ENCODE peak calls at places on chromosomes 3 and 15, in ten cellular contexts. One of them, this sample, is unnamed.

GRCh38 chr15:86854186-86854585 is 774.5 kb downstream of the AGBL1 start:
- DNase-seq in heart right ventricle: peak; percentile 6
- DNase-seq in HepG2: no peak
- DNase-seq in heart left ventricle: no peak
- DNase-seq in fibroblast of pulmonary artery: no peak
- DNase-seq in bronchial epithelial cell: no peak
- DNase-seq in AG04449: no peak
- DNase-seq in cardiac muscle cell: no peak
- DNase-seq in uterus: no peak
- DNase-seq in CD8-positive, alpha-beta T cell: no peak
- DNase-seq in this sample: no peak

GRCh38 chr3:194046995-194047681 is 88.8 kb upstream of the HES1 start:
- DNase-seq in HepG2: no peak
- DNase-seq in cardiac muscle cell: no peak
- DNase-seq in AG04449: no peak
- DNase-seq in heart right ventricle: peak; percentile 74
- DNase-seq in CD8-positive, alpha-beta T cell: no peak
- DNase-seq in uterus: no peak
- DNase-seq in bronchial epithelial cell: no peak
- DNase-seq in fibroblast of pulmonary artery: no peak
- DNase-seq in heart left ventricle: peak; percentile 80
- DNase-seq in this sample: no peak

GRCh38 chr15:64942356-64942755 is 30.7 kb downstream of the ANKDD1A start:
- DNase-seq in CD8-positive, alpha-beta T cell: no peak
- DNase-seq in heart left ventricle: no peak
- DNase-seq in heart right ventricle: no peak
- DNase-seq in fibroblast of pulmonary artery: no peak
- DNase-seq in cardiac muscle cell: no peak
- DNase-seq in HepG2: no peak
- DNase-seq in uterus: no peak
- DNase-seq in bronchial epithelial cell: no peak
- DNase-seq in AG04449: no peak
- DNase-seq in this sample: no peak

GRCh38 chr3:113516115-113516505 is 1.2 kb upstream of the SPICE1 start:
- DNase-seq in uterus: no peak
- DNase-seq in HepG2: peak; percentile 44
- DNase-seq in bronchial epithelial cell: peak; percentile 31
- DNase-seq in cardiac muscle cell: no peak
- DNase-seq in fibroblast of pulmonary artery: no peak
- DNase-seq in AG04449: no peak
- DNase-seq in heart left ventricle: no peak
- DNase-seq in heart right ventricle: peak; percentile 12
- DNase-seq in CD8-positive, alpha-beta T cell: no peak
- DNase-seq in this sample: no peak

GRCh38 chr3:24812116-24812515 is 317.5 kb upstream of the THRB start:
- DNase-seq in AG04449: no peak
- DNase-seq in CD8-positive, alpha-beta T cell: no peak
- DNase-seq in fibroblast of pulmonary artery: no peak
- DNase-seq in heart right ventricle: no peak
- DNase-seq in HepG2: no peak
- DNase-seq in heart left ventricle: no peak
- DNase-seq in bronchial epithelial cell: no peak
- DNase-seq in uterus: no peak
- DNase-seq in cardiac muscle cell: no peak
- DNase-seq in this sample: no peak

GRCh38 chr3:149198611-149199010 is 23.0 kb downstream of the CP start:
- DNase-seq in fibroblast of pulmonary artery: no peak
- DNase-seq in CD8-positive, alpha-beta T cell: no peak
- DNase-seq in cardiac muscle cell: no peak
- DNase-seq in heart left ventricle: no peak
- DNase-seq in HepG2: no peak
- DNase-seq in uterus: no peak
- DNase-seq in AG04449: no peak
- DNase-seq in bronchial epithelial cell: no peak
- DNase-seq in heart right ventricle: no peak
- DNase-seq in this sample: no peak

GRCh38 chr15:39948817-39949216 is 14.9 kb downstream of the EIF2AK4 start:
- DNase-seq in heart left ventricle: no peak
- DNase-seq in bronchial epithelial cell: no peak
- DNase-seq in heart right ventricle: no peak
- DNase-seq in fibroblast of pulmonary artery: no peak
- DNase-seq in uterus: no peak
- DNase-seq in AG04449: no peak
- DNase-seq in HepG2: peak; percentile 33
- DNase-seq in CD8-positive, alpha-beta T cell: no peak
- DNase-seq in cardiac muscle cell: no peak
- DNase-seq in this sample: no peak

GRCh38 chr3:13894096-13894811 is 14.4 kb upstream of the WNT7A start:
- DNase-seq in HepG2: no peak
- DNase-seq in bronchial epithelial cell: no peak
- DNase-seq in CD8-positive, alpha-beta T cell: no peak
- DNase-seq in uterus: no peak
- DNase-seq in heart right ventricle: no peak
- DNase-seq in AG04449: no peak
- DNase-seq in cardiac muscle cell: no peak
- DNase-seq in heart left ventricle: no peak
- DNase-seq in fibroblast of pulmonary artery: no peak
- DNase-seq in this sample: no peak

GRCh38 chr3:31868246-31868645 is 112.8 kb downstream of the OSBPL10 start:
- DNase-seq in heart right ventricle: no peak
- DNase-seq in fibroblast of pulmonary artery: no peak
- DNase-seq in cardiac muscle cell: no peak
- DNase-seq in heart left ventricle: no peak
- DNase-seq in bronchial epithelial cell: no peak
- DNase-seq in AG04449: no peak
- DNase-seq in HepG2: no peak
- DNase-seq in CD8-positive, alpha-beta T cell: no peak
- DNase-seq in uterus: no peak
- DNase-seq in this sample: no peak

GRCh38 chr3:12556723-12557471 is at the start of gene MKRN2:
- DNase-seq in cardiac muscle cell: peak; percentile 90
- DNase-seq in uterus: peak; percentile 75
- DNase-seq in AG04449: peak; percentile 16
- DNase-seq in bronchial epithelial cell: peak; percentile 65
- DNase-seq in HepG2: peak; percentile 64
- DNase-seq in heart left ventricle: peak; percentile 95
- DNase-seq in fibroblast of pulmonary artery: peak; percentile 86
- DNase-seq in CD8-positive, alpha-beta T cell: peak; percentile 83
- DNase-seq in heart right ventricle: peak; percentile 84
- DNase-seq in this sample: peak; percentile 34

GRCh38 chr3:101936419-101937331 is 87.4 kb downstream of the NFKBIZ start:
- DNase-seq in uterus: no peak
- DNase-seq in bronchial epithelial cell: peak; percentile 98
- DNase-seq in HepG2: no peak
- DNase-seq in heart right ventricle: no peak
- DNase-seq in heart left ventricle: no peak
- DNase-seq in fibroblast of pulmonary artery: peak; percentile 89
- DNase-seq in AG04449: peak; percentile 69
- DNase-seq in cardiac muscle cell: peak; percentile 89
- DNase-seq in CD8-positive, alpha-beta T cell: no peak
- DNase-seq in this sample: peak; percentile 74

GRCh38 chr3:149532463-149533180 is 58.1 kb downstream of the TM4SF4 start:
- DNase-seq in fibroblast of pulmonary artery: no peak
- DNase-seq in AG04449: no peak
- DNase-seq in uterus: no peak
- DNase-seq in bronchial epithelial cell: no peak
- DNase-seq in HepG2: no peak
- DNase-seq in heart left ventricle: no peak
- DNase-seq in cardiac muscle cell: no peak
- DNase-seq in heart right ventricle: no peak
- DNase-seq in CD8-positive, alpha-beta T cell: no peak
- DNase-seq in this sample: no peak

GRCh38 chr3:74559301-74559700 is 55.2 kb downstream of the CNTN3 start:
- DNase-seq in bronchial epithelial cell: no peak
- DNase-seq in fibroblast of pulmonary artery: no peak
- DNase-seq in CD8-positive, alpha-beta T cell: no peak
- DNase-seq in cardiac muscle cell: no peak
- DNase-seq in heart right ventricle: no peak
- DNase-seq in AG04449: no peak
- DNase-seq in HepG2: no peak
- DNase-seq in uterus: no peak
- DNase-seq in heart left ventricle: no peak
- DNase-seq in this sample: no peak

GRCh38 chr3:29751647-29752263 is 470.9 kb downstream of the RBMS3 start:
- DNase-seq in heart left ventricle: no peak
- DNase-seq in uterus: no peak
- DNase-seq in CD8-positive, alpha-beta T cell: no peak
- DNase-seq in fibroblast of pulmonary artery: no peak
- DNase-seq in AG04449: no peak
- DNase-seq in cardiac muscle cell: peak; percentile 31
- DNase-seq in bronchial epithelial cell: no peak
- DNase-seq in HepG2: no peak
- DNase-seq in heart right ventricle: peak; percentile 54
- DNase-seq in this sample: no peak

GRCh38 chr3:17686613-17687012 is 55.8 kb downstream of the TBC1D5 start:
- DNase-seq in AG04449: no peak
- DNase-seq in heart right ventricle: no peak
- DNase-seq in bronchial epithelial cell: peak; percentile 21
- DNase-seq in uterus: no peak
- DNase-seq in CD8-positive, alpha-beta T cell: no peak
- DNase-seq in fibroblast of pulmonary artery: peak; percentile 46
- DNase-seq in HepG2: peak; percentile 25
- DNase-seq in cardiac muscle cell: peak; percentile 36
- DNase-seq in heart left ventricle: no peak
- DNase-seq in this sample: no peak
- TF ChIP-seq CTCF in AG04449: no peak
- TF ChIP-seq CTCF in heart right ventricle: peak; percentile 15
- TF ChIP-seq CTCF in bronchial epithelial cell: peak; percentile 17
- TF ChIP-seq CTCF in uterus: no peak
- TF ChIP-seq CTCF in CD8-positive, alpha-beta T cell: no peak
- TF ChIP-seq CTCF in fibroblast of pulmonary artery: peak; percentile 34
- TF ChIP-seq CTCF in HepG2: peak; percentile 54
- TF ChIP-seq CTCF in cardiac muscle cell: peak; percentile 20
- TF ChIP-seq CTCF in heart left ventricle: peak; percentile 35
- TF ChIP-seq CTCF in this sample: no peak

GRCh38 chr3:42192334-42193200 is 73.4 kb downstream of the CCK start:
- DNase-seq in HepG2: no peak
- DNase-seq in uterus: no peak
- DNase-seq in CD8-positive, alpha-beta T cell: no peak
- DNase-seq in bronchial epithelial cell: no peak
- DNase-seq in heart right ventricle: no peak
- DNase-seq in cardiac muscle cell: peak; percentile 13
- DNase-seq in fibroblast of pulmonary artery: peak; percentile 21
- DNase-seq in AG04449: no peak
- DNase-seq in heart left ventricle: no peak
- DNase-seq in this sample: no peak
- H3K4me3 ChIP-seq in HepG2: no peak overlapping the region
- H3K4me3 ChIP-seq in uterus: no peak overlapping the region
- H3K4me3 ChIP-seq in CD8-positive, alpha-beta T cell: no peak overlapping the region
- H3K4me3 ChIP-seq in bronchial epithelial cell: no peak overlapping the region
- H3K4me3 ChIP-seq in heart right ventricle: no peak overlapping the region
- H3K4me3 ChIP-seq in cardiac muscle cell: no peak overlapping the region
- H3K4me3 ChIP-seq in fibroblast of pulmonary artery: no peak overlapping the region
- H3K4me3 ChIP-seq in AG04449: no peak overlapping the region
- H3K4me3 ChIP-seq in heart left ventricle: no peak overlapping the region
- H3K4me3 ChIP-seq in this sample: no peak overlapping the region

GRCh38 chr3:121855555-121855954 is 20.5 kb downstream of the EAF2 start:
- DNase-seq in cardiac muscle cell: peak; percentile 20
- DNase-seq in heart right ventricle: no peak
- DNase-seq in heart left ventricle: no peak
- DNase-seq in AG04449: no peak
- DNase-seq in fibroblast of pulmonary artery: peak; percentile 17
- DNase-seq in uterus: no peak
- DNase-seq in CD8-positive, alpha-beta T cell: no peak
- DNase-seq in HepG2: peak; percentile 15
- DNase-seq in bronchial epithelial cell: peak; percentile 72
- DNase-seq in this sample: no peak
- TF ChIP-seq CTCF in cardiac muscle cell: peak; percentile 42
- TF ChIP-seq CTCF in heart right ventricle: no peak
- TF ChIP-seq CTCF in heart left ventricle: peak; percentile 28
- TF ChIP-seq CTCF in AG04449: no peak
- TF ChIP-seq CTCF in fibroblast of pulmonary artery: peak; percentile 34
- TF ChIP-seq CTCF in uterus: no peak
- TF ChIP-seq CTCF in CD8-positive, alpha-beta T cell: no peak
- TF ChIP-seq CTCF in HepG2: peak; percentile 57
- TF ChIP-seq CTCF in bronchial epithelial cell: peak; percentile 55
- TF ChIP-seq CTCF in this sample: peak; percentile 11

GRCh38 chr3:184560992-184561328 is 625 bp upstream of the EPHB3 start:
- DNase-seq in fibroblast of pulmonary artery: no peak
- DNase-seq in CD8-positive, alpha-beta T cell: no peak
- DNase-seq in AG04449: no peak
- DNase-seq in cardiac muscle cell: no peak
- DNase-seq in uterus: no peak
- DNase-seq in HepG2: no peak
- DNase-seq in heart left ventricle: peak; percentile 37
- DNase-seq in bronchial epithelial cell: peak; percentile 64
- DNase-seq in heart right ventricle: no peak
- DNase-seq in this sample: no peak
- H3K4me3 ChIP-seq in fibroblast of pulmonary artery: peak overlapping the region; percentile 22
- H3K4me3 ChIP-seq in CD8-positive, alpha-beta T cell: peak overlapping the region; percentile 42
- H3K4me3 ChIP-seq in AG04449: peak overlapping the region; percentile 32
- H3K4me3 ChIP-seq in cardiac muscle cell: no peak overlapping the region
- H3K4me3 ChIP-seq in uterus: peak overlapping the region; percentile 16
- H3K4me3 ChIP-seq in HepG2: peak overlapping the region; percentile 13
- H3K4me3 ChIP-seq in heart left ventricle: peak overlapping the region; percentile 65
- H3K4me3 ChIP-seq in bronchial epithelial cell: peak overlapping the region; percentile 18
- H3K4me3 ChIP-seq in heart right ventricle: peak overlapping the region; percentile 77
- H3K4me3 ChIP-seq in this sample: peak overlapping the region; percentile 20

DNA sequence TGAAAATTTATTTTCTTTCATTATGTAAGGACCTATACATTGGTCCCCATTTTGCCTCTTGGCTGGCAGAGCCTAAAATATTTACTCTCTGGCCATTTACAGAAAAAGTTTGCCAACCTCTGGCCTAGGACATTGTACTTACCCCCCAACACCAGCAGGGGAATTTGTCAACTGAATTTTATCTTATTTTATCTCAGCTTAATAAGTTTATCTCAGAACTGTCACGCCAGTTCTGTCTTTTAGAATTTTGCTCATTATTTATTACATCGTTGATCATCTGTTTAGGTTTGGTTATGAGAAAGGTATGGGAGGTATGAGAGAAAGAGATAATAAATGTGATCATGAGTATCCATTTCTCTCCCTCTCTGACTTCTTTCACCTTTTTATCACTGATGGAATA is 38.3 kb downstream of the CHD2 start:
- DNase-seq in heart right ventricle: no peak
- DNase-seq in fibroblast of pulmonary artery: no peak
- DNase-seq in CD8-positive, alpha-beta T cell: no peak
- DNase-seq in heart left ventricle: no peak
- DNase-seq in HepG2: no peak
- DNase-seq in uterus: no peak
- DNase-seq in bronchial epithelial cell: no peak
- DNase-seq in cardiac muscle cell: no peak
- DNase-seq in AG04449: no peak
- DNase-seq in this sample: no peak
- TF ChIP-seq CTCF in heart right ventricle: no peak
- TF ChIP-seq CTCF in fibroblast of pulmonary artery: peak; percentile 36
- TF ChIP-seq CTCF in CD8-positive, alpha-beta T cell: peak; percentile 40
- TF ChIP-seq CTCF in heart left ventricle: peak; percentile 14
- TF ChIP-seq CTCF in HepG2: no peak
- TF ChIP-seq CTCF in uterus: no peak
- TF ChIP-seq CTCF in bronchial epithelial cell: no peak
- TF ChIP-seq CTCF in cardiac muscle cell: peak; percentile 33
- TF ChIP-seq CTCF in AG04449: no peak
- TF ChIP-seq CTCF in this sample: no peak

GRCh38 chr3:125116311-125117069 is 60.7 kb upstream of the HEG1 start:
- DNase-seq in fibroblast of pulmonary artery: peak; percentile 83
- DNase-seq in AG04449: peak; percentile 65
- DNase-seq in cardiac muscle cell: peak; percentile 88
- DNase-seq in heart left ventricle: no peak
- DNase-seq in bronchial epithelial cell: peak; percentile 72
- DNase-seq in heart right ventricle: peak; percentile 47
- DNase-seq in CD8-positive, alpha-beta T cell: no peak
- DNase-seq in HepG2: no peak
- DNase-seq in uterus: no peak
- DNase-seq in this sample: no peak
- H3K4me3 ChIP-seq in fibroblast of pulmonary artery: no peak overlapping the region
- H3K4me3 ChIP-seq in AG04449: no peak overlapping the region
- H3K4me3 ChIP-seq in cardiac muscle cell: no peak overlapping the region
- H3K4me3 ChIP-seq in heart left ventricle: no peak overlapping the region
- H3K4me3 ChIP-seq in bronchial epithelial cell: no peak overlapping the region
- H3K4me3 ChIP-seq in heart right ventricle: no peak overlapping the region
- H3K4me3 ChIP-seq in CD8-positive, alpha-beta T cell: no peak overlapping the region
- H3K4me3 ChIP-seq in HepG2: no peak overlapping the region
- H3K4me3 ChIP-seq in uterus: no peak overlapping the region
- H3K4me3 ChIP-seq in this sample: no peak overlapping the region